ENCODE peak calls at places on chromosomes 3 and 15, in seven cellular contexts. G, M, E, P, U, V and L are unnamed samples.
A peak's percentile ranks its signal among the peaks of the same experiment; 100 is the strongest.

GRCh38 chr3:193640728-193641127 is 47.7 kb downstream of the OPA1 start:
- ATAC-seq in G (no peak), M (peak; percentile 56), E (no peak), P (no peak), U (no peak), V (no peak), L (peak; percentile 28)

GRCh38 chr3:191210032-191210431 is 11.0 kb downstream of the OSTN start:
- ATAC-seq in G (no peak), M (no peak), E (no peak), P (no peak), U (no peak), V (no peak), L (no peak)

GRCh38 chr3:50320853-50321145 is 1.7 kb downstream of the HYAL2 start:
- ATAC-seq in G (peak; percentile 4), M (no peak), E (no peak), P (no peak), U (no peak), V (no peak), L (no peak)

GRCh38 chr3:46935168-46935858 is 41.2 kb downstream of the CCDC12 start:
- ATAC-seq in G (no peak), M (no peak), E (peak; percentile 83), P (peak; percentile 53), U (peak; percentile 92), V (peak; percentile 81), L (no peak)

GRCh38 chr15:51425517-51426033 is 84.1 kb downstream of the GLDN start:
- ATAC-seq in G (no peak), M (no peak), E (no peak), P (no peak), U (no peak), V (no peak), L (no peak)

GRCh38 chr3:124229407-124229806 is 237.5 kb upstream of the ROPN1 start:
- ATAC-seq in G (no peak), M (no peak), E (no peak), P (no peak), U (no peak), V (no peak), L (no peak)

GRCh38 chr15:100516592-100517489 is 11.9 kb downstream of the CERS3 start:
- ATAC-seq in G (no peak), M (no peak), E (peak; percentile 82), P (no peak), U (peak; percentile 84), V (no peak), L (no peak)

GRCh38 chr3:153760952-153761351 is 360.2 kb upstream of the ARHGEF26 start:
- ATAC-seq in G (no peak), M (no peak), E (no peak), P (peak; percentile 72), U (no peak), V (no peak), L (peak; percentile 44)

GRCh38 chr15:60179786-60180391 is 175.8 kb downstream of the FOXB1 start:
- ATAC-seq in G (peak; percentile 58), M (peak; percentile 51), E (peak; percentile 75), P (no peak), U (peak; percentile 33), V (peak; percentile 86), L (peak; percentile 51)

GRCh38 chr15:92451225-92451825 is 57.6 kb downstream of the ST8SIA2 start:
- ATAC-seq in G (no peak), M (no peak), E (no peak), P (no peak), U (no peak), V (no peak), L (no peak)

GRCh38 chr3:186951640-186952552 is 21.6 kb downstream of the ST6GAL1 start:
- ATAC-seq in G (no peak), M (no peak), E (no peak), P (no peak), U (no peak), V (no peak), L (peak; percentile 8)

GRCh38 chr15:86255247-86255646 is 175.6 kb downstream of the AGBL1 start:
- ATAC-seq in G (no peak), M (no peak), E (no peak), P (no peak), U (no peak), V (no peak), L (no peak)

GRCh38 chr3:125032100-125032643 is 23.6 kb downstream of the HEG1 start:
- ATAC-seq in G (no peak), M (no peak), E (peak; percentile 57), P (no peak), U (peak; percentile 15), V (no peak), L (no peak)

GRCh38 chr15:64905119-64905831 is 6.4 kb upstream of the ANKDD1A start:
- ATAC-seq in G (peak; percentile 92), M (peak; percentile 84), E (peak; percentile 97), P (peak; percentile 90), U (peak; percentile 70), V (peak; percentile 99), L (peak; percentile 78)

GRCh38 chr3:186511702-186512101 is 32.5 kb downstream of the CRYGS start:
- ATAC-seq in G (peak; percentile 1), M (no peak), E (no peak), P (no peak), U (no peak), V (no peak), L (no peak)

GRCh38 chr15:78951841-78952238 is 7.0 kb upstream of the CTSH start:
- ATAC-seq in G (no peak), M (no peak), E (peak; percentile 82), P (no peak), U (peak; percentile 36), V (no peak), L (peak; percentile 7)

GRCh38 chr15:91634163-91634562 is 219.3 kb upstream of the SLCO3A1 start:
- ATAC-seq in G (no peak), M (no peak), E (peak; percentile 38), P (no peak), U (no peak), V (no peak), L (no peak)

GRCh38 chr3:128623762-128624176 is 26.8 kb downstream of the RPN1 start:
- ATAC-seq in G (no peak), M (no peak), E (no peak), P (no peak), U (peak; percentile 71), V (no peak), L (no peak)

GRCh38 chr3:126321490-126321889 is 35.7 kb downstream of the KLF15 start:
- ATAC-seq in G (no peak), M (no peak), E (peak; percentile 19), P (no peak), U (peak; percentile 24), V (no peak), L (no peak)

GRCh38 chr3:39519076-39519475 is 51.6 kb downstream of the MOBP start:
- ATAC-seq in G (no peak), M (no peak), E (no peak), P (no peak), U (no peak), V (no peak), L (no peak)

GRCh38 chr15:70761931-70762468 is 1.4 kb downstream of the UACA start:
- ATAC-seq in G (no peak), M (no peak), E (no peak), P (no peak), U (no peak), V (no peak), L (no peak)

GRCh38 chr3:16109929-16110328 is 64.6 kb upstream of the GALNT15 start:
- ATAC-seq in G (no peak), M (no peak), E (peak; percentile 32), P (no peak), U (no peak), V (no peak), L (no peak)

GRCh38 chr15:48143856-48144255 is 23.1 kb downstream of the SLC24A5 start:
- ATAC-seq in G (no peak), M (no peak), E (no peak), P (no peak), U (no peak), V (no peak), L (no peak)

GRCh38 chr3:129984124-129984523 is 9.6 kb downstream of the TRH start:
- ATAC-seq in G (no peak), M (no peak), E (no peak), P (no peak), U (no peak), V (no peak), L (no peak)

GRCh38 chr3:72101538-72101937 is 316.6 kb upstream of the PROK2 start:
- ATAC-seq in G (no peak), M (no peak), E (no peak), P (no peak), U (no peak), V (no peak), L (no peak)

GRCh38 chr3:65939841-65940246 is 98.9 kb downstream of the MAGI1 start:
- ATAC-seq in G (no peak), M (no peak), E (peak; percentile 32), P (no peak), U (no peak), V (no peak), L (no peak)

GRCh38 chr3:12797124-12797891 is 828 bp downstream of the CAND2 start:
- ATAC-seq in G (no peak), M (no peak), E (no peak), P (no peak), U (peak; percentile 1), V (peak; percentile 1), L (no peak)

GRCh38 chr3:158777171-158777873 is 24.5 kb upstream of the MFSD1 start:
- ATAC-seq in G (no peak), M (no peak), E (no peak), P (no peak), U (no peak), V (peak; percentile 8), L (no peak)

GRCh38 chr3:127473244-127474024 is 117.1 kb downstream of the TPRA1 start:
- ATAC-seq in G (peak; percentile 61), M (peak; percentile 52), E (peak; percentile 89), P (no peak), U (no peak), V (peak; percentile 72), L (no peak)

GRCh38 chr3:181782306-181782924 is 70.7 kb downstream of the SOX2 start:
- ATAC-seq in G (no peak), M (no peak), E (no peak), P (no peak), U (no peak), V (peak; percentile 75), L (no peak)

GRCh38 chr3:61788623-61789507 is 227.5 kb downstream of the PTPRG start:
- ATAC-seq in G (no peak), M (no peak), E (no peak), P (no peak), U (no peak), V (no peak), L (no peak)

GRCh38 chr3:25910997-25911396 is 121.1 kb downstream of the OXSM start:
- ATAC-seq in G (peak; percentile 49), M (no peak), E (no peak), P (no peak), U (no peak), V (peak; percentile 86), L (peak; percentile 43)

GRCh38 chr15:98955331-98955730 is 52.3 kb downstream of the PGPEP1L start:
- ATAC-seq in G (no peak), M (no peak), E (no peak), P (no peak), U (peak; percentile 28), V (no peak), L (no peak)

GRCh38 chr3:49567406-49567805 is 13.1 kb downstream of the BSN start:
- ATAC-seq in G (no peak), M (no peak), E (no peak), P (no peak), U (no peak), V (no peak), L (no peak)